ENCODE peak calls at places on chromosomes 12 and 14, in four cellular contexts. L is GM10248, P is activated gamma-delta T cell treated with Interleukin-2 at 50 U/mL for 16 hours, J is fibroblast of mammary gland. B is an unnamed sample.

GRCh38 chr14:22383515-22384166 is 205.4 kb downstream of the DAD1 start:
- DNase-seq in J (no peak), L (peak), P (peak), B (no peak)

GRCh38 chr14:20403521-20403920 is 9.8 kb downstream of the TEP1 start:
- DNase-seq in L (no peak), J (no peak), P (no peak), B (no peak)

GRCh38 chr14:77508249-77508648 is 9.6 kb upstream of the ISM2 start:
- DNase-seq in P (no peak), J (peak), L (no peak), B (no peak)

GRCh38 chr12:127230843-127231260 is 1036.1 kb upstream of the TMEM132C start:
- DNase-seq in L (no peak), J (peak), P (no peak), B (no peak)

GRCh38 chr14:39169541-39169900 is 612 bp downstream of the TRAPPC6B start:
- DNase-seq in L (no peak), P (no peak), J (no peak), B (no peak)

GRCh38 chr14:60505448-60505847 is 3.5 kb upstream of the SIX6 start:
- DNase-seq in P (no peak), J (no peak), L (no peak), B (no peak)

GRCh38 chr14:89212386-89213235 is 204.4 kb downstream of the FOXN3 start:
- DNase-seq in P (no peak), J (no peak), L (no peak), B (no peak)

GRCh38 chr14:106318700-106319099 is 792.3 kb downstream of the TMEM121 start:
- DNase-seq in J (no peak), P (peak), L (peak), B (no peak)

GRCh38 chr12:131151558-131152345 is 198.0 kb downstream of the ADGRD1 start:
- DNase-seq in L (no peak), P (no peak), J (no peak), B (no peak)

GRCh38 chr12:68012712-68013111 is 23.5 kb downstream of the IFNG-AS1 start:
- DNase-seq in J (peak), L (no peak), P (no peak), B (no peak)

GRCh38 chr12:121413917-121414316 is 14.0 kb downstream of the RNF34 start:
- DNase-seq in P (no peak), L (no peak), J (no peak), B (no peak)

GRCh38 chr12:119075222-119075787 is 94.0 kb downstream of the SRRM4 start:
- DNase-seq in P (no peak), L (no peak), J (no peak), B (no peak)

GRCh38 chr14:77490347-77490986 is 8.1 kb downstream of the ISM2 start:
- DNase-seq in J (no peak), L (no peak), P (no peak), B (no peak)

GRCh38 chr12:105706321-105706972 is 376.0 kb downstream of the C12orf75 start:
- DNase-seq in L (no peak), J (peak), P (no peak), B (no peak)

GRCh38 chr12:95169368-95169767 is 47.9 kb downstream of the FGD6 start:
- DNase-seq in L (no peak), P (no peak), J (peak), B (no peak)

GRCh38 chr12:112183141-112183581 is 57.8 kb downstream of the TRAFD1 start:
- DNase-seq in P (no peak), L (peak), J (peak), B (no peak)

GRCh38 chr14:68627868-68628604 is 164.8 kb downstream of the ZFP36L1 start:
- DNase-seq in P (peak), J (no peak), L (no peak), B (no peak)